ENCODE peak calls at places on chromosome 5, in ten cellular contexts. B is activated CD8-positive, alpha-beta memory T cell treated with anti-CD3 and anti-CD28 coated beads, Interleukin-2, amount 10 ng/mL, durations not matched to agents 7 days and 5 days; Y is CD4-positive, CD25-positive, alpha-beta regulatory T cell; W is activated gamma-delta T cell treated with anti-CD3 and anti-CD28 coated beads, Interleukin-2, amount 50 U/mL, for 16 hours; G is activated T-helper 1 cell treated with Interleukin-2 at 50 U/mL for 16 hours; U is T-helper 1 cell; O is LoVo; F is stimulated activated CD8-positive, alpha-beta memory T cell treated with anti-CD3 and anti-CD28 coated beads, Interleukin-12 subunit alpha, Interleukin-12 subunit beta, amount 100 ng/mL, for 4 hours; Q is AG20443; A is foreskin fibroblast. H is an unnamed sample.

GRCh38 chr5:7010578-7010977 is 297.3 kb downstream of the TENT4A start:
- DNase-seq in B (no peak), Y (no peak), W (no peak), G (no peak), U (no peak), O (no peak), F (no peak), Q (no peak), A (no peak), H (no peak)

GRCh38 chr5:91865920-91866319 is 482.8 kb upstream of the ARRDC3 start:
- DNase-seq in B (no peak), Y (no peak), W (no peak), G (no peak), U (no peak), O (no peak), F (no peak), Q (no peak), A (no peak), H (no peak)

GRCh38 chr5:10896016-10896415 is 135.0 kb upstream of the DAP start:
- DNase-seq in B (no peak), Y (no peak), W (no peak), G (no peak), U (no peak), O (no peak), F (no peak), Q (no peak), A (no peak), H (no peak)

GRCh38 chr5:151051066-151051930 is 29.5 kb downstream of the TNIP1 start:
- DNase-seq in B (peak), Y (peak), W (peak), G (peak), U (peak), O (peak), F (peak), Q (peak), A (peak), H (peak)

GRCh38 chr5:9173281-9174048 is 372.4 kb downstream of the SEMA5A start:
- DNase-seq in B (no peak), Y (no peak), W (no peak), G (no peak), U (no peak), O (no peak), F (no peak), Q (peak), A (peak), H (peak)

GRCh38 chr5:130109152-130109551 is 204.9 kb downstream of the CHSY3 start:
- DNase-seq in B (no peak), Y (peak), W (no peak), G (no peak), U (no peak), O (peak), F (no peak), Q (peak), A (no peak), H (peak)

GRCh38 chr5:122236270-122236669 is 75.8 kb upstream of the SNCAIP start:
- DNase-seq in B (no peak), Y (no peak), W (no peak), G (no peak), U (no peak), O (no peak), F (no peak), Q (no peak), A (no peak), H (peak)

GRCh38 chr5:135382131-135382530 is 16.9 kb downstream of the MACROH2A1 start:
- DNase-seq in B (no peak), Y (no peak), W (no peak), G (no peak), U (no peak), O (no peak), F (no peak), Q (no peak), A (no peak), H (no peak)

GRCh38 chr5:134555223-134555790 is 29.8 kb downstream of the JADE2 start:
- DNase-seq in B (no peak), Y (peak), W (no peak), G (no peak), U (no peak), O (no peak), F (no peak), Q (no peak), A (no peak), H (no peak)

GRCh38 chr5:148186248-148187003 is 16.4 kb upstream of the SPINK6 start:
- DNase-seq in B (no peak), Y (peak), W (no peak), G (no peak), U (no peak), O (peak), F (no peak), Q (peak), A (peak), H (peak)

GRCh38 chr5:19233573-19233972 is 754.4 kb downstream of the CDH18 start:
- DNase-seq in B (no peak), Y (no peak), W (no peak), G (no peak), U (no peak), O (no peak), F (no peak), Q (no peak), A (no peak), H (no peak)

GRCh38 chr5:147348046-147348445 is 113.2 kb downstream of the STK32A start:
- DNase-seq in B (no peak), Y (no peak), W (no peak), G (no peak), U (no peak), O (no peak), F (no peak), Q (no peak), A (no peak), H (peak)

GRCh38 chr5:54171645-54172384 is 138.6 kb downstream of the ARL15 start:
- DNase-seq in B (peak), Y (peak), W (no peak), G (no peak), U (no peak), O (no peak), F (no peak), Q (no peak), A (no peak), H (peak)

GRCh38 chr5:74641014-74641777 is 668 bp upstream of the ENC1 start:
- DNase-seq in B (peak), Y (peak), W (no peak), G (no peak), U (no peak), O (peak), F (peak), Q (peak), A (peak), H (peak)

GRCh38 chr5:178589180-178590140 is 733 bp downstream of the COL23A1 start:
- DNase-seq in B (no peak), Y (peak), W (no peak), G (no peak), U (no peak), O (no peak), F (no peak), Q (peak), A (peak), H (no peak)

H was measured in MCF 10A.